ENCODE peak calls at places on chromosomes 5 and 9, in four cellular contexts. B is HepG2, C is K562, L is GM12878. R is an unnamed sample.

GRCh38 chr5:132298305-132298704 is 4.1 kb downstream of the SLC22A4 start:
- DNase-seq in B (no peak), C (no peak), L (no peak), R (no peak)

GRCh38 chr5:176894298-176894697 is 4.8 kb downstream of the HK3 start:
- DNase-seq in B (no peak), C (no peak), L (no peak), R (no peak)

GRCh38 chr5:148653271-148653839 is 972 bp downstream of the HTR4 start:
- DNase-seq in B (no peak), C (no peak), L (no peak), R (no peak)

GRCh38 chr9:37104183-37104889 is 16.0 kb upstream of the ZCCHC7 start:
- DNase-seq in B (no peak), C (peak; percentile 14), L (no peak), R (no peak)

GRCh38 chr5:132270345-132270685 is 12.8 kb downstream of the PDLIM4 start:
- DNase-seq in B (no peak), C (no peak), L (no peak), R (no peak)

GRCh38 chr5:150675044-150675443 is 14.0 kb downstream of the MYOZ3 start:
- DNase-seq in B (no peak), C (no peak), L (no peak), R (no peak)

GRCh38 chr5:127003798-127004495 is 26.4 kb downstream of the MARCHF3 start:
- DNase-seq in B (no peak), C (no peak), L (no peak), R (no peak)

GRCh38 chr5:178625679-178626483 is 969 bp downstream of the CLK4 start:
- DNase-seq in B (no peak), C (no peak), L (no peak), R (peak; percentile 31)

GRCh38 chr9:88661759-88662158 is 126.8 kb downstream of the NXNL2 start:
- DNase-seq in B (peak; percentile 16), C (no peak), L (no peak), R (no peak)

GRCh38 chr9:10112070-10112469 is 500.7 kb downstream of the PTPRD start:
- DNase-seq in B (no peak), C (no peak), L (no peak), R (no peak)

GRCh38 chr9:86369810-86370209 is 15.6 kb upstream of the TUT7 start:
- DNase-seq in B (no peak), C (no peak), L (no peak), R (no peak)

GRCh38 chr5:181260720-181261319 is at the start of gene TRIM52:
- DNase-seq in B (peak; percentile 91), C (peak; percentile 81), L (peak; percentile 77), R (peak; percentile 88)

GRCh38 chr5:54460181-54460919 is 4.9 kb downstream of the HSPB3 start:
- DNase-seq in B (no peak), C (peak; percentile 25), L (no peak), R (no peak)

GRCh38 chr5:77816686-77817085 is 40.5 kb upstream of the TBCA start:
- DNase-seq in B (no peak), C (no peak), L (no peak), R (no peak)

GRCh38 chr5:81525690-81526089 is 131.8 kb upstream of the ACOT12 start:
- DNase-seq in B (no peak), C (no peak), L (no peak), R (no peak)

GRCh38 chr9:127451681-127452480 is 571 bp downstream of the LRSAM1 start:
- DNase-seq in B (no peak), C (peak; percentile 83), L (peak; percentile 47), R (peak; percentile 81)

GRCh38 chr5:172164773-172165212 is 23.2 kb downstream of the STK10 start:
- DNase-seq in B (peak; percentile 58), C (no peak), L (no peak), R (no peak)

GRCh38 chr9:128841704-128842492 is 12.3 kb upstream of the SPOUT1 start:
- DNase-seq in B (peak; percentile 30), C (no peak), L (no peak), R (no peak)

GRCh38 chr9:131954299-131954698 is 125.4 kb downstream of the MED27 start:
- DNase-seq in B (no peak), C (no peak), L (no peak), R (no peak)

GRCh38 chr5:148474025-148474511 is 90.3 kb downstream of the FBXO38 start:
- DNase-seq in B (no peak), C (peak; percentile 27), L (no peak), R (no peak)

GRCh38 chr9:109401169-109401989 is 80.5 kb upstream of the EPB41L4B start:
- DNase-seq in B (peak; percentile 65), C (peak; percentile 80), L (no peak), R (peak; percentile 68)

GRCh38 chr9:19493174-19493811 is 84.5 kb downstream of the ACER2 start:
- DNase-seq in B (peak; percentile 15), C (peak; percentile 37), L (peak; percentile 11), R (peak; percentile 73)

GRCh38 chr9:97109194-97109811 is 70.4 kb upstream of the CTSV start:
- DNase-seq in B (peak; percentile 64), C (peak; percentile 7), L (peak; percentile 1), R (no peak)

GRCh38 chr9:128115187-128116103 is 12.1 kb downstream of the PTGES2 start:
- DNase-seq in B (peak; percentile 83), C (peak; percentile 94), L (no peak), R (no peak)

GRCh38 chr5:2751592-2752021 is at the start of gene IRX2:
- DNase-seq in B (no peak), C (no peak), L (no peak), R (no peak)

GRCh38 chr5:55343609-55344008 is 35.8 kb downstream of the MTREX start:
- DNase-seq in B (no peak), C (no peak), L (no peak), R (no peak)

GRCh38 chr9:136644593-136645342 is 17.9 kb upstream of the EGFL7 start:
- DNase-seq in B (peak; percentile 31), C (peak; percentile 60), L (no peak), R (peak; percentile 70)

GRCh38 chr5:75265731-75266130 is 29.1 kb upstream of the ANKRD31 start:
- DNase-seq in B (peak; percentile 40), C (no peak), L (no peak), R (peak; percentile 33)

GRCh38 chr5:32960340-32961065 is 249.4 kb downstream of the NPR3 start:
- DNase-seq in B (no peak), C (no peak), L (no peak), R (no peak)

DNA sequence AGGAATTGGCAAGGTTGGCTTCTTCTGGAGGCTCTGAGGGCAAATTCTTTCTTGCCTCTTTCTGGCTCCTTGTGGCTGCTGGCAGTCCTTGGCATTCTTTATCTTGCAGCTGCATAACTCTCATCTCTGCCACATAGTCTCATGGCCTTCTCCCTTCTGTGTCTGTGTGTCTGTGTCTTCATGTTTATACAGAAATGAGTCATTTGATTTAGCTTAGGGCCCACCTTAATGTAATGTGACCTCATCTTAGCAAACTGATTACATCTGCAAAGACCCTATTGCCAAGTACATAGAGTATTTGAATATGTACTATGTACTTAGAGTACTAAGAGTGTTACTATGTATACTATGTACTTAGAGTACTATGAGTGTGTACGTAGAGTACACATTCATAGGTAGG is 122.5 kb downstream of the RFK start:
- DNase-seq in B (no peak), C (no peak), L (no peak), R (no peak)
- TF ChIP-seq NFIC in B (no peak), C (no peak), L (no peak), R (no peak)

DNA sequence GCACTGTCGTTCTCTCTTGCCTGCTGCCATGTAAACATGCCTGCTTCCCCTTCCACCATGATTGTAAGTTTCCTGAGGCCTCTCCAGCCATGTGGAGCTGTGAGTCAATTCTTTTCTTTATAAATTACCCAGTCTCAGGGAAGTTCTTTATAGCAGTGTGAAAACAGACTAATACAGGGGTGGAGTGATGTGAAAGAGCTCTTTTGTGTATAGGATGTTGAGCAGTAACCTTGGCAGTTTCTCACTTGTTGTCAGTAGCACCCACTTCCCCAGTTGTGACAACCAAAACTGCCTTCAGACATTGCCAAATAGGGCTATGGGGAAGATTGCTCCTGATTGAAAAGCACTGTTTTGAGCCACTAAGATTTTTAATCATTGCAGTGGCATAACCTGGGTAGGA is 552.2 kb upstream of the ZNF462 start:
- DNase-seq in B (no peak), C (no peak), L (peak; percentile 31), R (no peak)
- TF ChIP-seq MAX in B (no peak), C (no peak), L (no peak), R (no peak)

DNA sequence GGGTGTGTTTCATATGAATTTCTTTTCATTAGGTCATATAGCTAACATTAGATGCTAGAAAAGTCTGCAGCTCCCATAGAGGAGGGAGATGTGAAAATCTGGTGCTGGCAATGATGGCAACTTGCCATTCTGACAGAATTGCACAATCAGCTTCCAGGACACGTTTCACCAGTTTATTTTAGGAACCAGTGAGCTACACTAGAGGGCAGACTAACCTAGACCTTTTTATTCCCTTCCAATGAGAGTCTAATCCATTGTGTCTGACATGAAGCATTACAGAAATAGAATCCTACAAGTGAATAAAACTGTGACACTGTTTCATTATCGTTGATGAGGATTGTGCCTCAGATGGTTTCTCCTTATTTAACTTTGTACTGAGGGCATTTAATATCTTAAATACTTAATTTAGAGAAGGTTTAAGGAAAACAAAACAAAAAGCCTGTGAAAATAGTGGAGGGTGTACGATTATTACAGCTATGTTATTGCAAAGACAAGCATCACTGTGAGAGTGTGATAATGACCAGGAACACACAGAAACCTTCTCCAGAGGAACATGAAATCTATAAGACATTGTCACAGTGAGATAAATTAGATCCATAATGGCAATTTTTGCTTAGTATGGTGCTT is 363.3 kb upstream of the RPS23 start:
- DNase-seq in B (peak; percentile 82), C (peak; percentile 27), L (peak; percentile 19), R (peak; percentile 64)
- TF ChIP-seq NFIC in B (peak; percentile 25), C (peak; percentile 74), L (no peak), R (peak; percentile 21)

DNA sequence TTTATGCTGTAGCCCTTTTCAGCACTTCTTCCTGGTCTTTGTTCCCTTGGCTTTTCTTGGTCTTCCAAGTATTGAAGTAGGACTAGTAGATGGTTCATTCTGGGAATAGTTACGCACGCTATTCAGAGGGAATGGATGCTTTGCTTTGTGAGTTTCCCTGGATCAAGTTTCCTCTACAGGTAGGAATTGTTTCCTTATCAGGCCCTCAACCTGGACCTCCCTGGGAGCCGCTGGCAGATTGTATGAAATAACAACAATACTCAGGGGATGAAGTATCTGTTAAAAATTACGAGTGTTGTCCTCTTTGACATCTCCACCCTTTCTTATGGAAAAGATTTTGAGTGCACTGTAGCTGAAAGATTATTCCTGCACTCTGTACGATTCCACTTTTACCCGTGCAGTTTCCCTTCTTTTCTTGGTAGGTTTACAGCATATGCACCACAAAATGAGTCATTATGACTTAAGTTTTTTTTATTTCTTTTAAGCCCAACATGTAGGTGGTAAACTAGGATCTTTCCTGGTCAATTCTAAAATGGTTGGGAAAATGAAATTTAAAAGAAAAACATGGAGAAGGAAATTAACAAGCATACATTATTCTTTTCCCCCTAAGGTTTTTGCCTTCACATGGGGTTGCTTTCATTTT is 57.9 kb downstream of the ARHGAP26 start:
- DNase-seq in B (no peak), C (no peak), L (no peak), R (no peak)
- TF ChIP-seq MAX in B (no peak), C (no peak), L (no peak), R (no peak)